ENCODE peak calls at places on chromosomes 3 and 15, in four cellular contexts. One of them, this sample, is unnamed.

GRCh38 chr3:69649713-69650419 is 89.4 kb upstream of the MITF start:
- DNase-seq in small intestine: no peak
- DNase-seq in Panc1: no peak
- DNase-seq in naive thymus-derived CD4-positive, alpha-beta T cell: no peak
- DNase-seq in this sample: no peak

GRCh38 chr3:195467641-195468390 is 25.0 kb upstream of the ACAP2 start:
- DNase-seq in small intestine: no peak
- DNase-seq in Panc1: no peak
- DNase-seq in naive thymus-derived CD4-positive, alpha-beta T cell: peak
- DNase-seq in this sample: no peak

GRCh38 chr15:31280831-31281216 is 45.8 kb upstream of the KLF13 start:
- DNase-seq in small intestine: no peak
- DNase-seq in Panc1: no peak
- DNase-seq in naive thymus-derived CD4-positive, alpha-beta T cell: no peak
- DNase-seq in this sample: no peak

GRCh38 chr15:35309886-35310285 is 224.8 kb upstream of the NANOGP8 start:
- DNase-seq in small intestine: no peak
- DNase-seq in Panc1: no peak
- DNase-seq in naive thymus-derived CD4-positive, alpha-beta T cell: no peak
- DNase-seq in this sample: no peak

GRCh38 chr3:95718168-95718567 is 1096.2 kb upstream of the EPHA6 start:
- DNase-seq in small intestine: no peak
- DNase-seq in Panc1: no peak
- DNase-seq in naive thymus-derived CD4-positive, alpha-beta T cell: no peak
- DNase-seq in this sample: no peak

GRCh38 chr3:153161714-153162512 is at the start of gene RAP2B:
- DNase-seq in small intestine: peak
- DNase-seq in Panc1: no peak
- DNase-seq in naive thymus-derived CD4-positive, alpha-beta T cell: peak
- DNase-seq in this sample: peak

GRCh38 chr3:113151475-113152031 is 59.8 kb upstream of the BOC start:
- DNase-seq in small intestine: no peak
- DNase-seq in Panc1: no peak
- DNase-seq in naive thymus-derived CD4-positive, alpha-beta T cell: no peak
- DNase-seq in this sample: no peak

GRCh38 chr3:2615080-2615479 is 495.1 kb downstream of the IL5RA start:
- DNase-seq in small intestine: no peak
- DNase-seq in Panc1: no peak
- DNase-seq in naive thymus-derived CD4-positive, alpha-beta T cell: no peak
- DNase-seq in this sample: no peak

GRCh38 chr3:23055733-23056376 is 147.3 kb upstream of the UBE2E2 start:
- DNase-seq in small intestine: no peak
- DNase-seq in Panc1: no peak
- DNase-seq in naive thymus-derived CD4-positive, alpha-beta T cell: peak
- DNase-seq in this sample: no peak

GRCh38 chr3:180680097-180680430 is 775 bp upstream of the CCDC39 start:
- DNase-seq in small intestine: peak
- DNase-seq in Panc1: peak
- DNase-seq in naive thymus-derived CD4-positive, alpha-beta T cell: no peak
- DNase-seq in this sample: peak

GRCh38 chr3:146250449-146251382 is at the start of gene PLSCR4:
- DNase-seq in small intestine: peak
- DNase-seq in Panc1: no peak
- DNase-seq in naive thymus-derived CD4-positive, alpha-beta T cell: no peak
- DNase-seq in this sample: no peak

GRCh38 chr15:52428297-52428696 is 100.4 kb downstream of the MYO5A start:
- DNase-seq in small intestine: no peak
- DNase-seq in Panc1: no peak
- DNase-seq in naive thymus-derived CD4-positive, alpha-beta T cell: no peak
- DNase-seq in this sample: no peak

GRCh38 chr3:63343674-63344073 is 65.6 kb downstream of the SYNPR start:
- DNase-seq in small intestine: peak
- DNase-seq in Panc1: peak
- DNase-seq in naive thymus-derived CD4-positive, alpha-beta T cell: no peak
- DNase-seq in this sample: no peak

GRCh38 chr15:75081150-75081549 is 57.8 kb downstream of the PPCDC start:
- DNase-seq in small intestine: no peak
- DNase-seq in Panc1: no peak
- DNase-seq in naive thymus-derived CD4-positive, alpha-beta T cell: no peak
- DNase-seq in this sample: no peak

GRCh38 chr3:47701388-47701787 is 80.3 kb downstream of the SMARCC1 start:
- DNase-seq in small intestine: no peak
- DNase-seq in Panc1: no peak
- DNase-seq in naive thymus-derived CD4-positive, alpha-beta T cell: no peak
- DNase-seq in this sample: no peak

DNA sequence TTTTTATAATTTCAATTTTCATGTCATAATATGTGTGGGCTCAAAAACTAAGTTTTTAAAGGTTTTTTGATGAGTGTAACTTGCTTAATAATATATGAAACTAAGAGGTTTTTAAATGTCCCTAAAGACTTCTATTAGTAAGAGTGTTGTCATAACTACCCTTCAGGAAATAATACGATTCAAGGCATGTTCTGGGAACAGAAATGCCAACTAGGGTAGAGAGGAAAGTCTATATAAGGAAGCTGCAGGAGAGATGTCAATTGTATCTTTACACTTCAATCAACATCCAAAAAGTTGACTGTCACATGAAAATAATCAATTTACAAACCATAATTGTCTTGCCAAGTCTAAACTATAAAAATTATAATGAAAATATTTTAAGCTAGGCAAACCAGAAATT is 76.3 kb downstream of the SMARCC1 start:
- DNase-seq in small intestine: no peak
- DNase-seq in Panc1: no peak
- DNase-seq in naive thymus-derived CD4-positive, alpha-beta T cell: no peak
- DNase-seq in this sample: no peak
- H3K27ac ChIP-seq in small intestine: no peak
- H3K27ac ChIP-seq in Panc1: no peak
- H3K27ac ChIP-seq in naive thymus-derived CD4-positive, alpha-beta T cell: no peak
- H3K27ac ChIP-seq in this sample: no peak

GRCh38 chr3:55819005-55819404 is 331.9 kb upstream of the WNT5A start:
- DNase-seq in small intestine: no peak
- DNase-seq in Panc1: no peak
- DNase-seq in naive thymus-derived CD4-positive, alpha-beta T cell: no peak
- DNase-seq in this sample: no peak
- H3K27ac ChIP-seq in small intestine: no peak
- H3K27ac ChIP-seq in Panc1: no peak
- H3K27ac ChIP-seq in naive thymus-derived CD4-positive, alpha-beta T cell: no peak
- H3K27ac ChIP-seq in this sample: no peak

DNA sequence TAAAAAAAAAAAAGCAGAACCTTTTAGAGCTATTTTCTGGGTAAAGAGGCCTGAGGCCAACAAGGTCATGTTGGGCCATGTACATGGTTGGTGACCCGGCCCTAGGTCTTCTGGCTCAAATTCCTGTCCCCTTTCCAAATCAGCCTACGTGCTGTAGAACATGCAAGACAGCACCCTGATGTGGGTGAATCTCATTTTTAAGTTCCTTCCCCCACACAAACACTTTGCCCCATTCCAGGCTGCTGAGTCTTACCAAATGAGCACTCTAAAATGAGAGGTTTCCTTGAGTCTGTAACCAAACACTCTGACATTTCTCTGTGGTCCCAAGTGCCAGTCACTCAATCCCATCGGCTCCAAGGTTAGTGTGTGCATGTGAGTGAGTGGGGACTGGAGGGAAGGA is 9.4 kb downstream of the BCL6 start:
- DNase-seq in small intestine: no peak
- DNase-seq in Panc1: no peak
- DNase-seq in naive thymus-derived CD4-positive, alpha-beta T cell: no peak
- DNase-seq in this sample: no peak
- H3K27ac ChIP-seq in small intestine: peak
- H3K27ac ChIP-seq in Panc1: peak
- H3K27ac ChIP-seq in naive thymus-derived CD4-positive, alpha-beta T cell: no peak
- H3K27ac ChIP-seq in this sample: no peak

DNA sequence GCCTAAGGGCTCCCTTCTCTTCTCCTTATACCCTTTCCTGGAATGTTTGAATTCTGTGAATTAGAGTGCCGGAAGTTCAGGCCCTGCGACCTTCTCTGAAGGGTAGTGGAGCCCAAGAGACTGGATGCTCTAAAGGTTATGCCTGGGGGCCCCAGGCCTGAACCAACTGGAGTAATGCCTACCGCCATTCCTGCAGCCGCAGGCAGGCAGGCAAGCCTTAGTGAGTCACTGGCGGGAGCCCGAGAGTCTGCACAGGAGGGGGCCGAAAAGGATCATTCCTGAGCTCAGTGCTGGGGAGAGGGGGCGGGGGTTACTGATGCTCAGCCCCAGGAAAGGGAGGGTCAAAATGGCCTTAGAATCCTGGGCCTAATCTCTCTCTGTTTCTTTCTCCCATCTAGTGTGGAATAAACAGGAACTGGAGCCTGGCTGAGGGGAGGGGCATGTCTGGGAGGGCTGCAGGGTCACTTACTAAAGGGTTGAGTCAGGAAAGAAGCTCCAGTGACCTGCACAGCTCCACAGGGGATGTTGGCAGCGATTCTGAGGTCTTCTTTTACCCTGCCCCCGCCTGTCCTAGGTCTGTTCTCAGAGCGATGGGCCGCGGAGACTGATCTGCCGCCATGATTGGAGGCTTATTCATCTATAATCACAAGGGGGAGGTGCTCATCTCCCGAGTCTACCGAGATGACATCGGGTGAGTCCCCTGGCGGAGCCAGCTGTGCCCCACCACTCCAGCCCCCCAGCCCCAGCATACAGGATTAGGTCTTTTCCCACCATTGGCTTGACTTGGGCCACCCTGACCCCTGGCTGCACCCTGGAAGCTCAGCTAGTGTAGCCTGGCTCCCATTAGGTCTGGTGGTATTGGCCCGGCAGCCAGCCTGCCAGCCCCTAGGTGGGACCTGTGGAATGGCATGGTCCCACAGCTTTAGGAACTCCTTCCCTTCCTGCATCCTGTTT is 2.0 kb downstream of the AP2M1 start:
- DNase-seq in small intestine: peak
- DNase-seq in Panc1: no peak
- DNase-seq in naive thymus-derived CD4-positive, alpha-beta T cell: no peak
- DNase-seq in this sample: no peak
- H3K27ac ChIP-seq in small intestine: peak
- H3K27ac ChIP-seq in Panc1: peak
- H3K27ac ChIP-seq in naive thymus-derived CD4-positive, alpha-beta T cell: no peak
- H3K27ac ChIP-seq in this sample: no peak

GRCh38 chr15:100083572-100083971 is 258.2 kb downstream of the ADAMTS17 start:
- DNase-seq in small intestine: no peak
- DNase-seq in Panc1: no peak
- DNase-seq in naive thymus-derived CD4-positive, alpha-beta T cell: no peak
- DNase-seq in this sample: no peak
- H3K27ac ChIP-seq in small intestine: no peak
- H3K27ac ChIP-seq in Panc1: no peak
- H3K27ac ChIP-seq in naive thymus-derived CD4-positive, alpha-beta T cell: no peak
- H3K27ac ChIP-seq in this sample: no peak

DNA sequence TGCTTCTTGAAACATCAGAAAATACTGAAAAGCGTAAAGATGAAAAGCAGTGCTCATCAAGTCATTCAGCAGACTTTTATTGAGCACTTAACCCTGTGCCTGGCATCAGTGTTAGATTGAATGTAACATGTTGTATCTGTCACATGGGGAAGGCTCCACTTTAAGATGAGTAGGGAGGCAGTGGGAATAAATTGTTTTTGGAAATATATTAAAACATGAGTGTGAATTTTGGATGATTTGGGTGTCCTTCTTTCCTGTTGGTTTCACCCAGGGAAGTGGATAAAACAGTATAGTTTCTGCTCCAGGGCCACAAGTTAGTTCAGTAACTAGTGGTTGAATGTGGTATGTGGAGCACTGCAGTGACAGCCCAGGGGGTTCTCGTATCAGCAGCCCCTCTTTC is 301.4 kb upstream of the TPM1 start:
- DNase-seq in small intestine: no peak
- DNase-seq in Panc1: no peak
- DNase-seq in naive thymus-derived CD4-positive, alpha-beta T cell: no peak
- DNase-seq in this sample: no peak
- H3K27ac ChIP-seq in small intestine: no peak
- H3K27ac ChIP-seq in Panc1: no peak
- H3K27ac ChIP-seq in naive thymus-derived CD4-positive, alpha-beta T cell: no peak
- H3K27ac ChIP-seq in this sample: no peak

GRCh38 chr3:40451551-40451950 is 5.6 kb upstream of the RPL14 start:
- DNase-seq in small intestine: no peak
- DNase-seq in Panc1: no peak
- DNase-seq in naive thymus-derived CD4-positive, alpha-beta T cell: no peak
- DNase-seq in this sample: no peak
- H3K27ac ChIP-seq in small intestine: no peak
- H3K27ac ChIP-seq in Panc1: no peak
- H3K27ac ChIP-seq in naive thymus-derived CD4-positive, alpha-beta T cell: no peak
- H3K27ac ChIP-seq in this sample: no peak

GRCh38 chr3:156674046-156674910 is at the start of gene TIPARP:
- DNase-seq in small intestine: peak
- DNase-seq in Panc1: peak
- DNase-seq in naive thymus-derived CD4-positive, alpha-beta T cell: peak
- DNase-seq in this sample: peak
- H3K27ac ChIP-seq in small intestine: peak
- H3K27ac ChIP-seq in Panc1: peak
- H3K27ac ChIP-seq in naive thymus-derived CD4-positive, alpha-beta T cell: peak
- H3K27ac ChIP-seq in this sample: peak

GRCh38 chr3:100634493-100635272 is 25.3 kb downstream of the ADGRG7 start:
- DNase-seq in small intestine: peak
- DNase-seq in Panc1: no peak
- DNase-seq in naive thymus-derived CD4-positive, alpha-beta T cell: no peak
- DNase-seq in this sample: peak

GRCh38 chr3:100635273-100635701 is 25.9 kb downstream of the ADGRG7 start:
- DNase-seq in small intestine: peak
- DNase-seq in Panc1: no peak
- DNase-seq in naive thymus-derived CD4-positive, alpha-beta T cell: no peak
- DNase-seq in this sample: no peak

GRCh38 chr3:100627491-100627890 is 18.1 kb downstream of the ADGRG7 start:
- DNase-seq in small intestine: no peak
- DNase-seq in Panc1: no peak
- DNase-seq in naive thymus-derived CD4-positive, alpha-beta T cell: no peak
- DNase-seq in this sample: no peak

GRCh38 chr3:100630664-100631063 is 21.3 kb downstream of the ADGRG7 start:
- DNase-seq in small intestine: no peak
- DNase-seq in Panc1: no peak
- DNase-seq in naive thymus-derived CD4-positive, alpha-beta T cell: no peak
- DNase-seq in this sample: no peak

DNA sequence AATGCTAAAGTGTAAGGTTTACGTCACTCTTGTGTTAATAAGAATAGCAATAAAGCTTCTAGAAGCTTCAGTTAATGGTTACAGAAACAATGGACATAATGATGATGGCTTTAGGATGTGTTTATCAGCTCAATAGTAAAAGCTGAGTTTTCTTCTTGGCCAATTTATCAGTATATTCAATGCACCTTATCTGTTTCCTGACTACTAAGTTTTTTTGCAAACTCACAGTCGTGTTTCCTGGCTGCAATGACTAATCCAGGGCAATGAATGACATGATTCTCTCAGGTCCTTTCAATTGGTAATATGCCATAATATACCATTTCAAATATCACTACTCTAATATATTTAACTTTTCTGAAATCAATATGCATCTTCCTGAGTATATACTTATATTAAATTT is 20.3 kb downstream of the ADGRG7 start:
- DNase-seq in small intestine: peak
- DNase-seq in Panc1: no peak
- DNase-seq in naive thymus-derived CD4-positive, alpha-beta T cell: no peak
- DNase-seq in this sample: no peak
- H3K27ac ChIP-seq in small intestine: no peak
- H3K27ac ChIP-seq in Panc1: no peak
- H3K27ac ChIP-seq in naive thymus-derived CD4-positive, alpha-beta T cell: no peak
- H3K27ac ChIP-seq in this sample: no peak

This sample was measured in CD4-positive, alpha-beta memory T cell.